ENCODE peak calls at places on chromosomes 1 and 21, in nine cellular contexts. E, N, L, I, H, W, C, S and J are unnamed samples.

GRCh38 chr1:17914142-17914541 is 159.0 kb downstream of the ACTL8 start:
- DNase-seq in E (no peak), I (no peak), W (no peak), C (no peak), H (no peak), S (no peak), L (no peak), N (no peak), J (no peak)

GRCh38 chr1:57844382-57844980 is 420.6 kb upstream of the DAB1 start:
- DNase-seq in C (no peak), N (no peak), H (no peak), L (no peak), S (no peak), W (no peak), I (no peak), E (no peak), J (no peak)

GRCh38 chr1:228013322-228014234 is 6.8 kb downstream of the WNT3A start:
- DNase-seq in L (no peak), N (peak; percentile 22), C (no peak), E (peak; percentile 13), H (peak; percentile 85), S (no peak), W (no peak), I (no peak), J (peak; percentile 10)

GRCh38 chr1:46405724-46406123 is 11.6 kb downstream of the FAAH start:
- DNase-seq in E (no peak), L (no peak), I (no peak), S (no peak), N (no peak), H (no peak), W (no peak), C (no peak), J (no peak)

GRCh38 chr1:231493421-231494185 is 34.9 kb upstream of the TSNAX start:
- DNase-seq in W (no peak), I (no peak), E (no peak), S (no peak), L (peak; percentile 45), H (no peak), C (no peak), N (no peak), J (no peak)

GRCh38 chr1:62013264-62013663 is 181.4 kb upstream of the L1TD1 start:
- DNase-seq in I (no peak), L (no peak), N (no peak), S (no peak), E (no peak), H (no peak), W (no peak), C (no peak), J (no peak)

GRCh38 chr1:205226868-205227583 is 720 bp upstream of the TMCC2 start:
- DNase-seq in L (peak; percentile 43), E (no peak), S (no peak), I (no peak), H (no peak), N (no peak), C (no peak), W (peak; percentile 62), J (no peak)

GRCh38 chr1:116128669-116129068 is 17.5 kb downstream of the MAB21L3 start:
- DNase-seq in W (no peak), C (no peak), N (no peak), S (no peak), I (no peak), L (no peak), H (no peak), E (no peak), J (no peak)

GRCh38 chr1:145962157-145963102 is 1.9 kb downstream of the ANKRD34A start:
- DNase-seq in C (no peak), H (peak; percentile 57), I (peak; percentile 57), N (no peak), W (no peak), L (no peak), S (no peak), E (peak; percentile 79), J (peak; percentile 68)

GRCh38 chr1:245336149-245336983 is 181.6 kb downstream of the KIF26B start:
- DNase-seq in C (no peak), L (no peak), W (no peak), N (peak; percentile 51), I (no peak), E (no peak), S (no peak), H (no peak), J (no peak)

GRCh38 chr1:205228052-205228451 is 306 bp downstream of the TMCC2 start:
- DNase-seq in C (no peak), W (peak; percentile 41), S (no peak), I (peak; percentile 21), E (no peak), N (peak; percentile 17), H (no peak), L (no peak), J (no peak)

GRCh38 chr1:198620198-198620597 is 18.6 kb upstream of the PTPRC start:
- DNase-seq in S (no peak), H (no peak), E (no peak), W (no peak), C (no peak), I (no peak), N (no peak), L (no peak), J (no peak)

GRCh38 chr1:156592910-156593732 is 1.5 kb downstream of the NAXE start:
- DNase-seq in S (no peak), L (no peak), E (no peak), I (no peak), W (no peak), C (no peak), N (no peak), H (no peak), J (no peak)

GRCh38 chr1:110671323-110671722 is 3.4 kb downstream of the KCNA3 start:
- DNase-seq in H (no peak), N (no peak), E (no peak), S (no peak), W (no peak), C (no peak), I (no peak), L (no peak), J (no peak)

GRCh38 chr1:11558286-11558685 is 79.3 kb downstream of the DISP3 start:
- DNase-seq in C (no peak), I (no peak), L (no peak), H (no peak), W (no peak), N (no peak), S (no peak), E (no peak), J (no peak)

GRCh38 chr1:61043010-61043820 is 39.1 kb upstream of the NFIA start:
- DNase-seq in I (peak; percentile 61), W (peak; percentile 59), C (no peak), H (peak; percentile 79), N (peak; percentile 92), E (peak; percentile 93), L (peak; percentile 48), S (peak; percentile 87), J (peak; percentile 90)

GRCh38 chr1:2587860-2588571 is 1.4 kb downstream of the PRXL2B start:
- DNase-seq in N (no peak), E (peak; percentile 53), S (no peak), C (no peak), W (no peak), I (no peak), L (no peak), H (no peak), J (no peak)

GRCh38 chr21:41650526-41651145 is 116.2 kb downstream of the RIPK4 start:
- DNase-seq in E (peak; percentile 19), H (no peak), N (no peak), C (no peak), W (no peak), L (no peak), S (no peak), I (no peak), J (no peak)

GRCh38 chr21:26820473-26820872 is 24.7 kb downstream of the ADAMTS1 start:
- DNase-seq in L (no peak), N (no peak), C (no peak), H (no peak), W (no peak), E (no peak), S (no peak), I (no peak), J (no peak)

GRCh38 chr1:6498576-6499111 is 7.2 kb upstream of the PLEKHG5 start:
- DNase-seq in W (no peak), S (no peak), L (no peak), C (no peak), E (no peak), N (no peak), H (no peak), I (no peak), J (no peak)

GRCh38 chr1:39288735-39289465 is 84.4 kb downstream of the MACF1 start:
- DNase-seq in I (no peak), L (peak; percentile 45), E (no peak), W (no peak), S (no peak), C (no peak), H (no peak), N (no peak), J (no peak)

GRCh38 chr21:36156815-36157670 is at the start of gene DOP1B:
- DNase-seq in H (no peak), E (no peak), L (no peak), S (no peak), C (no peak), W (peak; percentile 8), N (no peak), I (peak; percentile 49), J (no peak)

GRCh38 chr1:42173961-42174715 is 9.6 kb upstream of the GUCA2A start:
- DNase-seq in C (no peak), L (peak; percentile 45), E (no peak), W (no peak), S (no peak), I (no peak), N (no peak), H (peak; percentile 97), J (no peak)
- H3K4me3 ChIP-seq in C (no peak overlapping the region), L (no peak overlapping the region), E (no peak overlapping the region), W (no peak overlapping the region), S (no peak overlapping the region), I (no peak overlapping the region), N (no peak overlapping the region), H (no peak overlapping the region), J (no peak overlapping the region)

GRCh38 chr1:26268290-26269197 is 11.3 kb upstream of the SH3BGRL3 start:
- DNase-seq in L (no peak), E (no peak), W (no peak), I (no peak), S (no peak), H (no peak), N (no peak), C (no peak), J (no peak)
- TF ChIP-seq POLR2A in L (no peak), E (no peak), W (no peak), I (no peak), S (no peak), H (no peak), N (no peak), C (no peak), J (no peak)

GRCh38 chr1:174005032-174005431 is 17.1 kb downstream of the RC3H1 start:
- DNase-seq in H (no peak), E (no peak), N (no peak), I (no peak), L (peak; percentile 34), C (no peak), W (no peak), S (no peak), J (no peak)
- TF ChIP-seq CTCF in H (no peak), E (no peak), N (no peak), I (no peak), L (no peak), C (no peak), W (no peak), S (no peak), J (no peak)

GRCh38 chr1:56578963-56579875 is at the start of gene PLPP3:
- DNase-seq in E (peak; percentile 89), W (peak; percentile 81), N (peak; percentile 87), I (peak; percentile 49), H (peak; percentile 89), L (peak; percentile 94), C (peak; percentile 8), S (peak; percentile 89), J (peak; percentile 90)
- H3K4me3 ChIP-seq in E (peak within 1 kb of the TSS; percentile 62), W (peak within 1 kb of the TSS; percentile 80), N (peak within 1 kb of the TSS; percentile 88), I (peak within 1 kb of the TSS; percentile 93), H (peak within 1 kb of the TSS; percentile 88), L (peak within 1 kb of the TSS; percentile 81), C (peak within 1 kb of the TSS; percentile 76), S (peak within 1 kb of the TSS; percentile 91), J (peak within 1 kb of the TSS; percentile 76)